ENCODE peak calls at places on chromosomes 6 and 20, in six cellular contexts. One of them, this sample, is unnamed.

GRCh38 chr20:21102691-21103311 is 3.4 kb downstream of the LINC00237 start:
- DNase-seq in PC-3: no peak
- DNase-seq in PC-9: no peak
- DNase-seq in colonic mucosa: peak; percentile 46
- DNase-seq in tibial artery: peak; percentile 68
- DNase-seq in upper lobe of right lung: peak; percentile 78
- DNase-seq in this sample: peak; percentile 38

GRCh38 chr6:106161475-106161874 is 75.3 kb downstream of the PRDM1 start:
- DNase-seq in PC-3: no peak
- DNase-seq in PC-9: no peak
- DNase-seq in colonic mucosa: no peak
- DNase-seq in tibial artery: no peak
- DNase-seq in upper lobe of right lung: no peak
- DNase-seq in this sample: no peak

GRCh38 chr6:52543729-52544324 is 33.0 kb downstream of the TRAM2 start:
- DNase-seq in PC-3: peak; percentile 60
- DNase-seq in PC-9: peak; percentile 21
- DNase-seq in colonic mucosa: no peak
- DNase-seq in tibial artery: no peak
- DNase-seq in upper lobe of right lung: no peak
- DNase-seq in this sample: no peak

GRCh38 chr6:6434151-6434550 is 113.7 kb upstream of the F13A1 start:
- DNase-seq in PC-3: no peak
- DNase-seq in PC-9: no peak
- DNase-seq in colonic mucosa: no peak
- DNase-seq in tibial artery: no peak
- DNase-seq in upper lobe of right lung: no peak
- DNase-seq in this sample: no peak

GRCh38 chr6:17197607-17198006 is 83.6 kb upstream of the RBM24 start:
- DNase-seq in PC-3: no peak
- DNase-seq in PC-9: no peak
- DNase-seq in colonic mucosa: no peak
- DNase-seq in tibial artery: no peak
- DNase-seq in upper lobe of right lung: no peak
- DNase-seq in this sample: no peak

GRCh38 chr6:158854214-158855101 is 35.3 kb upstream of the EZR start:
- DNase-seq in PC-3: peak; percentile 44
- DNase-seq in PC-9: no peak
- DNase-seq in colonic mucosa: no peak
- DNase-seq in tibial artery: no peak
- DNase-seq in upper lobe of right lung: no peak
- DNase-seq in this sample: peak; percentile 48

GRCh38 chr6:95094751-95095150 is 482.6 kb upstream of the MANEA start:
- DNase-seq in PC-3: peak; percentile 64
- DNase-seq in PC-9: peak; percentile 22
- DNase-seq in colonic mucosa: no peak
- DNase-seq in tibial artery: no peak
- DNase-seq in upper lobe of right lung: no peak
- DNase-seq in this sample: peak; percentile 14

GRCh38 chr6:160386869-160387518 is 38.8 kb downstream of the SLC22A3 start:
- DNase-seq in PC-3: peak; percentile 78
- DNase-seq in PC-9: peak; percentile 18
- DNase-seq in colonic mucosa: no peak
- DNase-seq in tibial artery: no peak
- DNase-seq in upper lobe of right lung: no peak
- DNase-seq in this sample: no peak

GRCh38 chr6:43964659-43965570 is 162.3 kb downstream of the MRPL14 start:
- DNase-seq in PC-3: no peak
- DNase-seq in PC-9: no peak
- DNase-seq in colonic mucosa: no peak
- DNase-seq in tibial artery: no peak
- DNase-seq in upper lobe of right lung: no peak
- DNase-seq in this sample: no peak

GRCh38 chr6:39880521-39881048 is 53.7 kb downstream of the MOCS1 start:
- DNase-seq in PC-3: no peak
- DNase-seq in PC-9: no peak
- DNase-seq in colonic mucosa: no peak
- DNase-seq in tibial artery: no peak
- DNase-seq in upper lobe of right lung: no peak
- DNase-seq in this sample: no peak

GRCh38 chr6:125957845-125958244 is 1.3 kb downstream of the HINT3 start:
- DNase-seq in PC-3: peak; percentile 58
- DNase-seq in PC-9: no peak
- DNase-seq in colonic mucosa: peak; percentile 67
- DNase-seq in tibial artery: no peak
- DNase-seq in upper lobe of right lung: no peak
- DNase-seq in this sample: peak; percentile 62

GRCh38 chr6:157029980-157030690 is 253.0 kb downstream of the ARID1B start:
- DNase-seq in PC-3: no peak
- DNase-seq in PC-9: no peak
- DNase-seq in colonic mucosa: no peak
- DNase-seq in tibial artery: no peak
- DNase-seq in upper lobe of right lung: no peak
- DNase-seq in this sample: no peak

GRCh38 chr6:116144590-116144989 is 18.7 kb upstream of the COL10A1 start:
- DNase-seq in PC-3: peak; percentile 19
- DNase-seq in PC-9: no peak
- DNase-seq in colonic mucosa: no peak
- DNase-seq in tibial artery: no peak
- DNase-seq in upper lobe of right lung: no peak
- DNase-seq in this sample: no peak

GRCh38 chr6:13561624-13562267 is 12.7 kb upstream of the SIRT5 start:
- DNase-seq in PC-3: no peak
- DNase-seq in PC-9: no peak
- DNase-seq in colonic mucosa: no peak
- DNase-seq in tibial artery: no peak
- DNase-seq in upper lobe of right lung: no peak
- DNase-seq in this sample: no peak

GRCh38 chr6:15329154-15329781 is 83.4 kb downstream of the JARID2 start:
- DNase-seq in PC-3: peak; percentile 75
- DNase-seq in PC-9: no peak
- DNase-seq in colonic mucosa: no peak
- DNase-seq in tibial artery: no peak
- DNase-seq in upper lobe of right lung: no peak
- DNase-seq in this sample: no peak

GRCh38 chr20:58393299-58393698 is 4.3 kb downstream of the VAPB start:
- DNase-seq in PC-3: no peak
- DNase-seq in PC-9: no peak
- DNase-seq in colonic mucosa: no peak
- DNase-seq in tibial artery: no peak
- DNase-seq in upper lobe of right lung: no peak
- DNase-seq in this sample: no peak

GRCh38 chr20:24582373-24583168 is 113.1 kb downstream of the SYNDIG1 start:
- DNase-seq in PC-3: no peak
- DNase-seq in PC-9: no peak
- DNase-seq in colonic mucosa: no peak
- DNase-seq in tibial artery: no peak
- DNase-seq in upper lobe of right lung: no peak
- DNase-seq in this sample: no peak

GRCh38 chr6:170005680-170006470 is 254.5 kb downstream of the ERMARD start:
- DNase-seq in PC-3: no peak
- DNase-seq in PC-9: no peak
- DNase-seq in colonic mucosa: no peak
- DNase-seq in tibial artery: no peak
- DNase-seq in upper lobe of right lung: no peak
- DNase-seq in this sample: no peak
- H3K9me3 ChIP-seq in PC-3: no peaks in the 10 kb centered on the region
- H3K9me3 ChIP-seq in PC-9: no peaks in the 10 kb centered on the region
- H3K9me3 ChIP-seq in colonic mucosa: no peaks in the 10 kb centered on the region
- H3K9me3 ChIP-seq in tibial artery: no peaks in the 10 kb centered on the region
- H3K9me3 ChIP-seq in upper lobe of right lung: no peaks in the 10 kb centered on the region
- H3K9me3 ChIP-seq in this sample: no peaks in the 10 kb centered on the region

DNA sequence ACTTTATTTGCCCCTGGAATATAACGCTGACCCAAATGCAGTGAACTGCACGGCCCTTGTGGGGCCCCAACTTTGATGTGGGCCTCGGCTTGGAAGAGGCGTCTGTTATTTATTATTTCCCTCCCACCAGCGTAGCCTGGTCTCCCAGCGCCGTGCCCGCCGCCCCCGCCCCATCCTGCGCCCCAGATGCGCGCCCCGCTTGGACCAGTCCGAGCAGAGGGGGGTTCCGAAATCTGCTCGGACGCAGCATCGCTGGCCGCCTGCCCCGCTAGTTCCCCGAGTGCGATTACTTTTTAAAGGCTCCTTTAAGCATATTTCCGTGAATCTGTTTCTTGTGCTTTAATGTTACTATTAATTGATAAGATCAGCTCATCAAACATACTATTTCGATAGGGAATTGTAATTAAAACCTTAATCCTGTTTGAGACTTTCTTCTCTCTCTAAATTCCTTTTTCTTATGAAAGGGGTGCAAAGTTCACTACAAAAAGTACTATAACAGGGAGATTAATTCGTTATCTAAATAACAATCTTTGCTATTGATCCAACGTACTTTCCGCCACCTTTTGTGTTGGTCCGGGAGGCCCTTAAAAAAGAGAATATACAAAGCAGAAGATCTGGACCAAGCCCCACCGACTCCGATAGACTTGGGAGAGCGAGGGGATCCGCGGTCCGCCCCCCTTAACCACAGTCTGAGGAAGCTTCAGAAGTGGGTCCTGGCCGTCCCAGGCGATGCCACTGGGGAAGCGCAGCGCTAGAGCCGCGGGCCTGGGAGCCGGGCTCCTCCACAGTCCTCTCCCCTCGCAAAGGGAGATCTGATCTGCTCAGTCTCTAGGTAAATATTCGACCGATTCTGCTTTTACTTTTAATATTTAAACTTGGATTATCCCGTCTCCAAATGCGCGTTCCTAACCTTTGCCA is 10.1 kb downstream of the POU3F2 start:
- DNase-seq in PC-3: no peak
- DNase-seq in PC-9: no peak
- DNase-seq in colonic mucosa: no peak
- DNase-seq in tibial artery: no peak
- DNase-seq in upper lobe of right lung: no peak
- DNase-seq in this sample: no peak
- H3K27ac ChIP-seq in PC-3: no peak overlapping the region
- H3K27ac ChIP-seq in PC-9: no peak overlapping the region
- H3K27ac ChIP-seq in colonic mucosa: no peak overlapping the region
- H3K27ac ChIP-seq in tibial artery: no peak overlapping the region
- H3K27ac ChIP-seq in upper lobe of right lung: no peak overlapping the region
- H3K27ac ChIP-seq in this sample: no peak overlapping the region

GRCh38 chr20:57250607-57251343 is 15.7 kb downstream of the BMP7 start:
- DNase-seq in PC-3: no peak
- DNase-seq in PC-9: no peak
- DNase-seq in colonic mucosa: no peak
- DNase-seq in tibial artery: no peak
- DNase-seq in upper lobe of right lung: no peak
- DNase-seq in this sample: no peak

GRCh38 chr20:57251344-57251743 is 15.1 kb downstream of the BMP7 start:
- DNase-seq in PC-3: peak; percentile 46
- DNase-seq in PC-9: peak; percentile 15
- DNase-seq in colonic mucosa: no peak
- DNase-seq in tibial artery: no peak
- DNase-seq in upper lobe of right lung: no peak
- DNase-seq in this sample: no peak

GRCh38 chr20:57251949-57252348 is 14.5 kb downstream of the BMP7 start:
- DNase-seq in PC-3: no peak
- DNase-seq in PC-9: no peak
- DNase-seq in colonic mucosa: no peak
- DNase-seq in tibial artery: no peak
- DNase-seq in upper lobe of right lung: no peak
- DNase-seq in this sample: no peak

GRCh38 chr20:57255183-57255582 is 11.3 kb downstream of the BMP7 start:
- DNase-seq in PC-3: no peak
- DNase-seq in PC-9: no peak
- DNase-seq in colonic mucosa: no peak
- DNase-seq in tibial artery: no peak
- DNase-seq in upper lobe of right lung: no peak
- DNase-seq in this sample: no peak

DNA sequence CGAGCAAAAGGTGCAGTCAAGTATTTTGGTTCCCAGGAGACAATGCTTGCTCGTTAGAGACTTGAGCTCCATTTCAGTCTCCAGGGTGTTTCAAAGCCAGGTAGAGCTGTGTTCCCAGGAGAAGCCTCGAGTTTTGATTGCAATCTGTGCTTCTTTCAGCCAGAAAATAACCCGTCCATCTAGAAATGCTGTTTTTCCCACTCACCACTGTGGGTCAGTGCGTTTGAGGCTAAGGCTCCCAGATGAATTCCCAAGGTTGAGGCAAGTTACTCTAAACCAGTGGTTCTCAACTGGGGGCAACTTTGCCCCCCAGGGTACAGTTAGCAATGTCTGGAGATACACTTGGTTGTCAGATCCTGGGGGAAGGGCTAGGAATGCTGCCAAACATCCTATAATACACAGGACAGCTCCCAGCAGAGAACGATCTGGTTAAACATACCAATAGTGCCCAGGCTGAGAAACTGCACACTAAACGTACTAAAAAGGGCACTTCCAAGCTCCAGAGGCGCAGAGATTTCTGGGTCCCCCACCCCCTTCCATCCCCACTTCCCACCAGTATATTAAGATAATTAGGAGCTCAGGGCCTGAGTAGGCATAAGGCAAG is 13.8 kb downstream of the BMP7 start:
- DNase-seq in PC-3: no peak
- DNase-seq in PC-9: no peak
- DNase-seq in colonic mucosa: no peak
- DNase-seq in tibial artery: no peak
- DNase-seq in upper lobe of right lung: no peak
- DNase-seq in this sample: no peak
- TF ChIP-seq CTCF in PC-3: no peak
- TF ChIP-seq CTCF in PC-9: no peak
- TF ChIP-seq CTCF in colonic mucosa: no peak
- TF ChIP-seq CTCF in tibial artery: no peak
- TF ChIP-seq CTCF in upper lobe of right lung: no peak
- TF ChIP-seq CTCF in this sample: no peak

GRCh38 chr6:36069573-36069972 is 42.0 kb downstream of the MAPK14 start:
- DNase-seq in PC-3: no peak
- DNase-seq in PC-9: no peak
- DNase-seq in colonic mucosa: no peak
- DNase-seq in tibial artery: no peak
- DNase-seq in upper lobe of right lung: no peak
- DNase-seq in this sample: no peak

GRCh38 chr6:36066817-36067216 is 39.2 kb downstream of the MAPK14 start:
- DNase-seq in PC-3: no peak
- DNase-seq in PC-9: no peak
- DNase-seq in colonic mucosa: no peak
- DNase-seq in tibial artery: no peak
- DNase-seq in upper lobe of right lung: no peak
- DNase-seq in this sample: no peak

GRCh38 chr6:36068603-36069002 is 41.0 kb downstream of the MAPK14 start:
- DNase-seq in PC-3: no peak
- DNase-seq in PC-9: no peak
- DNase-seq in colonic mucosa: no peak
- DNase-seq in tibial artery: no peak
- DNase-seq in upper lobe of right lung: no peak
- DNase-seq in this sample: no peak

GRCh38 chr6:36067374-36068011 is 39.9 kb downstream of the MAPK14 start:
- DNase-seq in PC-3: no peak
- DNase-seq in PC-9: no peak
- DNase-seq in colonic mucosa: no peak
- DNase-seq in tibial artery: no peak
- DNase-seq in upper lobe of right lung: no peak
- DNase-seq in this sample: no peak

DNA sequence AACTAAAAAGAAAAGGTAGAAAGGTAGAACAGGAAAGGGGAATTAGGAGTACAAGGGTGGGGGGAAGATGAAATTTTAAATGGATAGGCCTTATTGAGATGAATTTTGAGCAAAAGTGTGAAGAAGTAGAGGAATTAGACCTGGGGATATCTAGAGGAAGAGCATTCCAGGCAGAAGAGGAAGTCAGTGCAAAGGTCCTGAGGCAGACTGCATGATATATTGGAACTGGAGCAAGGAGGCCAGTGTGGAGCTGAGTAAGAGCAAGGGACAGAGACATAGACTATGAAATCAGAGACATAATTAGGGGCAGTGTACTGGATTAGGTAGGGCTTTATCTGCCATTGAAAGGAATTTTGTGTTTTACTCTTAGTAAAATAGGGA is 40.4 kb downstream of the MAPK14 start:
- DNase-seq in PC-3: no peak
- DNase-seq in PC-9: no peak
- DNase-seq in colonic mucosa: peak; percentile 25
- DNase-seq in tibial artery: no peak
- DNase-seq in upper lobe of right lung: no peak
- DNase-seq in this sample: no peak
- H3K9me3 ChIP-seq in PC-3: no peaks in the 10 kb centered on the region
- H3K9me3 ChIP-seq in PC-9: no peaks in the 10 kb centered on the region
- H3K9me3 ChIP-seq in colonic mucosa: no peaks in the 10 kb centered on the region
- H3K9me3 ChIP-seq in tibial artery: no peaks in the 10 kb centered on the region
- H3K9me3 ChIP-seq in upper lobe of right lung: no peaks in the 10 kb centered on the region
- H3K9me3 ChIP-seq in this sample: no peaks in the 10 kb centered on the region

This sample was measured in hepatocyte.